ENCODE peak calls at places on chromosomes 12 and 14, in five cellular contexts. One of them, this sample, is unnamed.

GRCh38 chr12:121697093-121697698 is 15.4 kb upstream of the TMEM120B start:
- DNase-seq in SK-N-SH: peak; percentile 51
- DNase-seq in H9: no peak
- DNase-seq in K562: peak; percentile 35
- DNase-seq in GM23338: peak; percentile 78
- DNase-seq in this sample: peak; percentile 76

GRCh38 chr14:68762944-68763831 is 29.7 kb downstream of the ZFP36L1 start:
- DNase-seq in K562: peak; percentile 93
- DNase-seq in GM23338: peak; percentile 72
- DNase-seq in SK-N-SH: peak; percentile 80
- DNase-seq in H9: peak; percentile 75
- DNase-seq in this sample: peak; percentile 58

GRCh38 chr12:131220007-131220685 is 266.4 kb downstream of the ADGRD1 start:
- DNase-seq in K562: no peak
- DNase-seq in H9: no peak
- DNase-seq in GM23338: no peak
- DNase-seq in SK-N-SH: no peak
- DNase-seq in this sample: no peak

GRCh38 chr14:102776761-102777710 is at the start of gene TRAF3:
- DNase-seq in H9: peak; percentile 27
- DNase-seq in SK-N-SH: peak; percentile 93
- DNase-seq in K562: peak; percentile 85
- DNase-seq in GM23338: peak; percentile 65
- DNase-seq in this sample: peak; percentile 83

GRCh38 chr12:55820679-55821078 is 2.8 kb downstream of the ORMDL2 start:
- DNase-seq in K562: peak; percentile 27
- DNase-seq in GM23338: peak; percentile 53
- DNase-seq in H9: no peak
- DNase-seq in SK-N-SH: no peak
- DNase-seq in this sample: no peak

GRCh38 chr14:31057701-31058364 is 31.7 kb upstream of the STRN3 start:
- DNase-seq in H9: no peak
- DNase-seq in GM23338: no peak
- DNase-seq in SK-N-SH: no peak
- DNase-seq in K562: no peak
- DNase-seq in this sample: no peak

GRCh38 chr12:71439613-71440392 is at the start of gene LGR5:
- DNase-seq in GM23338: peak; percentile 73
- DNase-seq in K562: no peak
- DNase-seq in SK-N-SH: peak; percentile 91
- DNase-seq in H9: peak; percentile 76
- DNase-seq in this sample: peak; percentile 87

GRCh38 chr12:41439134-41439533 is 251.0 kb downstream of the PDZRN4 start:
- DNase-seq in SK-N-SH: no peak
- DNase-seq in K562: no peak
- DNase-seq in H9: no peak
- DNase-seq in GM23338: no peak
- DNase-seq in this sample: no peak

GRCh38 chr12:26370098-26370497 is 174.7 kb downstream of the SSPN start:
- DNase-seq in H9: no peak
- DNase-seq in K562: no peak
- DNase-seq in GM23338: no peak
- DNase-seq in SK-N-SH: no peak
- DNase-seq in this sample: no peak

GRCh38 chr12:111434680-111435338 is 29.1 kb downstream of the SH2B3 start:
- DNase-seq in H9: no peak
- DNase-seq in GM23338: peak; percentile 41
- DNase-seq in SK-N-SH: no peak
- DNase-seq in K562: no peak
- DNase-seq in this sample: no peak

GRCh38 chr14:94348836-94349235 is 25.7 kb upstream of the SERPINA6 start:
- DNase-seq in H9: no peak
- DNase-seq in GM23338: no peak
- DNase-seq in K562: no peak
- DNase-seq in SK-N-SH: no peak
- DNase-seq in this sample: no peak

GRCh38 chr14:51188566-51189185 is 51.4 kb upstream of the TMX1 start:
- DNase-seq in GM23338: no peak
- DNase-seq in K562: no peak
- DNase-seq in H9: no peak
- DNase-seq in SK-N-SH: no peak
- DNase-seq in this sample: no peak

GRCh38 chr12:45186762-45187161 is 29.1 kb upstream of the ANO6 start:
- DNase-seq in H9: no peak
- DNase-seq in K562: no peak
- DNase-seq in SK-N-SH: no peak
- DNase-seq in GM23338: no peak
- DNase-seq in this sample: no peak

GRCh38 chr12:106586803-106587684 is 4.2 kb downstream of the RFX4 start:
- DNase-seq in K562: no peak
- DNase-seq in SK-N-SH: peak; percentile 49
- DNase-seq in GM23338: peak; percentile 87
- DNase-seq in H9: peak; percentile 80
- DNase-seq in this sample: peak; percentile 81

GRCh38 chr12:55642275-55643068 is 5.8 kb downstream of the OR10P1 start:
- DNase-seq in H9: no peak
- DNase-seq in SK-N-SH: no peak
- DNase-seq in GM23338: no peak
- DNase-seq in K562: no peak
- DNase-seq in this sample: no peak

GRCh38 chr12:77133566-77133965 is 68.2 kb upstream of the E2F7 start:
- DNase-seq in SK-N-SH: no peak
- DNase-seq in GM23338: peak; percentile 86
- DNase-seq in K562: no peak
- DNase-seq in H9: peak; percentile 71
- DNase-seq in this sample: peak; percentile 84

GRCh38 chr12:29519585-29520182 is 22.2 kb upstream of the OVCH1 start:
- DNase-seq in GM23338: peak; percentile 49
- DNase-seq in SK-N-SH: peak; percentile 32
- DNase-seq in H9: no peak
- DNase-seq in K562: peak; percentile 23
- DNase-seq in this sample: peak; percentile 44

GRCh38 chr12:129016159-129016558 is 162.9 kb downstream of the GLT1D1 start:
- DNase-seq in GM23338: no peak
- DNase-seq in SK-N-SH: no peak
- DNase-seq in K562: no peak
- DNase-seq in H9: no peak
- DNase-seq in this sample: no peak

GRCh38 chr14:96393292-96393691 is 1.4 kb downstream of the AK7 start:
- DNase-seq in K562: no peak
- DNase-seq in H9: no peak
- DNase-seq in GM23338: no peak
- DNase-seq in SK-N-SH: no peak
- DNase-seq in this sample: no peak

GRCh38 chr14:76426161-76426696 is 50.3 kb downstream of the ESRRB start:
- DNase-seq in K562: peak; percentile 47
- DNase-seq in H9: no peak
- DNase-seq in SK-N-SH: no peak
- DNase-seq in GM23338: no peak
- DNase-seq in this sample: no peak

GRCh38 chr12:15690320-15690719 is 98.9 kb downstream of the EPS8 start:
- DNase-seq in GM23338: no peak
- DNase-seq in K562: no peak
- DNase-seq in H9: no peak
- DNase-seq in SK-N-SH: no peak
- DNase-seq in this sample: no peak

GRCh38 chr14:56065621-56066295 is 52.5 kb upstream of the PELI2 start:
- DNase-seq in SK-N-SH: no peak
- DNase-seq in GM23338: no peak
- DNase-seq in K562: no peak
- DNase-seq in H9: no peak
- DNase-seq in this sample: no peak

GRCh38 chr12:100020370-100020769 is 35.6 kb upstream of the ANKS1B start:
- DNase-seq in GM23338: peak; percentile 21
- DNase-seq in SK-N-SH: no peak
- DNase-seq in K562: no peak
- DNase-seq in H9: no peak
- DNase-seq in this sample: no peak

GRCh38 chr14:99030436-99030835 is 241.6 kb downstream of the BCL11B start:
- DNase-seq in SK-N-SH: no peak
- DNase-seq in K562: no peak
- DNase-seq in GM23338: no peak
- DNase-seq in H9: no peak
- DNase-seq in this sample: no peak

GRCh38 chr12:74021937-74022336 is 515.7 kb upstream of the ATXN7L3B start:
- DNase-seq in H9: peak; percentile 90
- DNase-seq in K562: peak; percentile 47
- DNase-seq in SK-N-SH: peak; percentile 36
- DNase-seq in GM23338: peak; percentile 91
- DNase-seq in this sample: peak; percentile 92

GRCh38 chr14:100879194-100879593 is 24.3 kb downstream of the RTL1 start:
- DNase-seq in H9: no peak
- DNase-seq in SK-N-SH: no peak
- DNase-seq in K562: no peak
- DNase-seq in GM23338: no peak
- DNase-seq in this sample: no peak

GRCh38 chr14:65301862-65302539 is 110.5 kb upstream of the FUT8 start:
- DNase-seq in GM23338: no peak
- DNase-seq in SK-N-SH: no peak
- DNase-seq in K562: peak; percentile 48
- DNase-seq in H9: no peak
- DNase-seq in this sample: no peak

GRCh38 chr14:91317381-91318313 is 73.1 kb upstream of the GPR68 start:
- DNase-seq in SK-N-SH: no peak
- DNase-seq in H9: no peak
- DNase-seq in K562: peak; percentile 18
- DNase-seq in GM23338: no peak
- DNase-seq in this sample: no peak

GRCh38 chr12:46233985-46234384 is 34.9 kb downstream of the SLC38A1 start:
- DNase-seq in GM23338: no peak
- DNase-seq in H9: no peak
- DNase-seq in K562: no peak
- DNase-seq in SK-N-SH: no peak
- DNase-seq in this sample: no peak

GRCh38 chr12:111363578-111363977 is 5.3 kb downstream of the PHETA1 start:
- DNase-seq in GM23338: no peak
- DNase-seq in SK-N-SH: no peak
- DNase-seq in H9: no peak
- DNase-seq in K562: no peak
- DNase-seq in this sample: no peak

GRCh38 chr12:124778411-124778810 is 85.3 kb downstream of the SCARB1 start:
- DNase-seq in H9: no peak
- DNase-seq in GM23338: no peak
- DNase-seq in SK-N-SH: no peak
- DNase-seq in K562: peak; percentile 32
- DNase-seq in this sample: no peak

GRCh38 chr14:73833024-73833423 is 18.6 kb upstream of the PTGR2 start:
- DNase-seq in K562: no peak
- DNase-seq in GM23338: no peak
- DNase-seq in H9: no peak
- DNase-seq in SK-N-SH: no peak
- DNase-seq in this sample: no peak
- H2AFZ ChIP-seq in K562: no peak overlapping the region
- H2AFZ ChIP-seq in GM23338: no peak overlapping the region
- H2AFZ ChIP-seq in H9: no peak overlapping the region
- H2AFZ ChIP-seq in SK-N-SH: peak overlapping the region; percentile 45
- H2AFZ ChIP-seq in this sample: no peak overlapping the region

DNA sequence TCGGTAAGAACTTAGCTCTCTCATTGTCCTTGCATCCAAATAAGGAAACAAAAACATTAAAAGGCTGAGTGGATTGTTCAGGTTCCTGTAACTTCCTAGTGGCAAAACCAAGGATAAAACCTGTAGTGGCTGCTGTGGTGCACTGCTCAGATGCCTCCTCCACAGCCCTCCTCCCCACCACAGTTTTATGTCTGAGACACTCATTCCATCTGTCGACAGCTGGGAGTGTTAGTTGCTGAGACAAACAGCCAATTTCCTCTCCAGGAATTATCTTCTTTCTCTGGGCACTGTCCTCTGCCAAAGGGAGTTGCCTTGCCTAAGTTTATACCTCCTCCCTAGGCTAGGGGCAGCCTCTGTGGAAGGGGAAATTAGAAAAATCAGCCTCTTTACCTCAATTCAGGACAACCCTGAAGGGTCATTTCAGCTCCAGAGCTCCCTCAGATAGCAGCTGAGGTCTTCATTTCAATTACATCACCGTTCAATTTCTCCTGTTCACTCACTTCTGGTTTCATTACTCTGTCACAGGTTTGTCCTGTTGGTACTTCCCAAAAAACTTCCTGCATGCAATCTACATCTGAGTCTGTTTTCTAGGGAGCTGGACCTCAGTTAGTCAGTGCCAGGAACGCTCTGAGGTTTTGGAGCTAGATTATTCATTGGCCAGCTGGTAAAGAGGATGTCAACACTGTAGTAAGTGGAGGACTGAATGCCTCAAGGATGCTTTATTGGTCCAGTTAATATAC is 74.9 kb upstream of the ATP2B1 start:
- DNase-seq in SK-N-SH: no peak
- DNase-seq in GM23338: peak; percentile 2
- DNase-seq in K562: no peak
- DNase-seq in H9: no peak
- DNase-seq in this sample: no peak
- H2AFZ ChIP-seq in SK-N-SH: no peak overlapping the region
- H2AFZ ChIP-seq in GM23338: peak overlapping the region; percentile 38
- H2AFZ ChIP-seq in K562: no peak overlapping the region
- H2AFZ ChIP-seq in H9: no peak overlapping the region
- H2AFZ ChIP-seq in this sample: peak overlapping the region; percentile 66

GRCh38 chr14:58560208-58560607 is 77.6 kb upstream of the DACT1 start:
- DNase-seq in K562: no peak
- DNase-seq in H9: no peak
- DNase-seq in GM23338: no peak
- DNase-seq in SK-N-SH: no peak
- DNase-seq in this sample: no peak
- H2AFZ ChIP-seq in K562: no peak overlapping the region
- H2AFZ ChIP-seq in H9: no peak overlapping the region
- H2AFZ ChIP-seq in GM23338: no peak overlapping the region
- H2AFZ ChIP-seq in SK-N-SH: peak overlapping the region; percentile 48
- H2AFZ ChIP-seq in this sample: no peak overlapping the region

GRCh38 chr14:20624495-20625070 is 16.9 kb downstream of the OR6S1 start:
- DNase-seq in H9: peak; percentile 85
- DNase-seq in K562: peak; percentile 18
- DNase-seq in SK-N-SH: no peak
- DNase-seq in GM23338: peak; percentile 91
- DNase-seq in this sample: peak; percentile 76
- H2AFZ ChIP-seq in H9: no peak overlapping the region
- H2AFZ ChIP-seq in K562: peak overlapping the region; percentile 86
- H2AFZ ChIP-seq in SK-N-SH: peak overlapping the region; percentile 35
- H2AFZ ChIP-seq in GM23338: peak overlapping the region; percentile 83
- H2AFZ ChIP-seq in this sample: no peak overlapping the region

GRCh38 chr12:48618541-48618940 is 48.7 kb upstream of the LALBA start:
- DNase-seq in H9: peak; percentile 88
- DNase-seq in GM23338: peak; percentile 90
- DNase-seq in K562: peak; percentile 78
- DNase-seq in SK-N-SH: peak; percentile 62
- DNase-seq in this sample: peak; percentile 84
- H2AFZ ChIP-seq in H9: no peak overlapping the region
- H2AFZ ChIP-seq in GM23338: peak overlapping the region; percentile 78
- H2AFZ ChIP-seq in K562: peak overlapping the region; percentile 18
- H2AFZ ChIP-seq in SK-N-SH: no peak overlapping the region
- H2AFZ ChIP-seq in this sample: peak overlapping the region; percentile 91

This sample was measured in neural progenitor cell.